ENCODE peak calls at places on chromosomes 11 and 22, in nine cellular contexts. One of them, this sample, is unnamed.

GRCh38 chr22:23287136-23288095 is 107.1 kb downstream of the BCR start:
- DNase-seq in cardiac muscle cell: no peak
- DNase-seq in foreskin fibroblast: no peak
- DNase-seq in tibial nerve: no peak
- DNase-seq in AG04450: no peak
- DNase-seq in uterus: no peak
- DNase-seq in thoracic aorta: no peak
- DNase-seq in CD8-positive, alpha-beta T cell: no peak
- DNase-seq in fibroblast of the aortic adventitia: no peak
- DNase-seq in this sample: no peak

GRCh38 chr11:120400564-120401364 is 64.6 kb downstream of the ARHGEF12 start:
- DNase-seq in cardiac muscle cell: no peak
- DNase-seq in foreskin fibroblast: peak; percentile 94
- DNase-seq in tibial nerve: peak; percentile 33
- DNase-seq in AG04450: peak; percentile 94
- DNase-seq in uterus: peak; percentile 47
- DNase-seq in thoracic aorta: no peak
- DNase-seq in CD8-positive, alpha-beta T cell: no peak
- DNase-seq in fibroblast of the aortic adventitia: peak; percentile 98
- DNase-seq in this sample: peak; percentile 95

GRCh38 chr22:47570300-47570685 is 807.8 kb downstream of the TBC1D22A start:
- DNase-seq in cardiac muscle cell: no peak
- DNase-seq in foreskin fibroblast: no peak
- DNase-seq in tibial nerve: no peak
- DNase-seq in AG04450: no peak
- DNase-seq in uterus: no peak
- DNase-seq in thoracic aorta: no peak
- DNase-seq in CD8-positive, alpha-beta T cell: no peak
- DNase-seq in fibroblast of the aortic adventitia: no peak
- DNase-seq in this sample: no peak

GRCh38 chr22:50371101-50371648 is 28.0 kb downstream of the PPP6R2 start:
- DNase-seq in cardiac muscle cell: no peak
- DNase-seq in foreskin fibroblast: no peak
- DNase-seq in tibial nerve: no peak
- DNase-seq in AG04450: no peak
- DNase-seq in uterus: no peak
- DNase-seq in thoracic aorta: no peak
- DNase-seq in CD8-positive, alpha-beta T cell: no peak
- DNase-seq in fibroblast of the aortic adventitia: no peak
- DNase-seq in this sample: no peak

GRCh38 chr11:46697303-46697702 is 3.1 kb downstream of the ARHGAP1 start:
- DNase-seq in cardiac muscle cell: peak; percentile 73
- DNase-seq in foreskin fibroblast: no peak
- DNase-seq in tibial nerve: no peak
- DNase-seq in AG04450: no peak
- DNase-seq in uterus: no peak
- DNase-seq in thoracic aorta: no peak
- DNase-seq in CD8-positive, alpha-beta T cell: no peak
- DNase-seq in fibroblast of the aortic adventitia: peak; percentile 13
- DNase-seq in this sample: no peak

GRCh38 chr11:18650859-18651557 is 16.9 kb upstream of the SPTY2D1 start:
- DNase-seq in cardiac muscle cell: no peak
- DNase-seq in foreskin fibroblast: peak; percentile 41
- DNase-seq in tibial nerve: peak; percentile 29
- DNase-seq in AG04450: peak; percentile 42
- DNase-seq in uterus: no peak
- DNase-seq in thoracic aorta: no peak
- DNase-seq in CD8-positive, alpha-beta T cell: no peak
- DNase-seq in fibroblast of the aortic adventitia: peak; percentile 83
- DNase-seq in this sample: no peak

GRCh38 chr11:45794169-45794568 is 10.8 kb upstream of the SLC35C1 start:
- DNase-seq in cardiac muscle cell: no peak
- DNase-seq in foreskin fibroblast: no peak
- DNase-seq in tibial nerve: no peak
- DNase-seq in AG04450: no peak
- DNase-seq in uterus: no peak
- DNase-seq in thoracic aorta: no peak
- DNase-seq in CD8-positive, alpha-beta T cell: no peak
- DNase-seq in fibroblast of the aortic adventitia: no peak
- DNase-seq in this sample: no peak

GRCh38 chr11:32152821-32153220 is 61.9 kb downstream of the RCN1 start:
- DNase-seq in cardiac muscle cell: no peak
- DNase-seq in foreskin fibroblast: no peak
- DNase-seq in tibial nerve: no peak
- DNase-seq in AG04450: no peak
- DNase-seq in uterus: no peak
- DNase-seq in thoracic aorta: no peak
- DNase-seq in CD8-positive, alpha-beta T cell: no peak
- DNase-seq in fibroblast of the aortic adventitia: no peak
- DNase-seq in this sample: no peak

GRCh38 chr11:36500315-36500721 is 9.8 kb downstream of the TRAF6 start:
- DNase-seq in cardiac muscle cell: peak; percentile 32
- DNase-seq in foreskin fibroblast: peak; percentile 90
- DNase-seq in tibial nerve: no peak
- DNase-seq in AG04450: peak; percentile 77
- DNase-seq in uterus: no peak
- DNase-seq in thoracic aorta: peak; percentile 21
- DNase-seq in CD8-positive, alpha-beta T cell: no peak
- DNase-seq in fibroblast of the aortic adventitia: peak; percentile 89
- DNase-seq in this sample: no peak

GRCh38 chr11:61700720-61701119 is 20.5 kb downstream of the DAGLA start:
- DNase-seq in cardiac muscle cell: no peak
- DNase-seq in foreskin fibroblast: peak; percentile 18
- DNase-seq in tibial nerve: no peak
- DNase-seq in AG04450: no peak
- DNase-seq in uterus: no peak
- DNase-seq in thoracic aorta: no peak
- DNase-seq in CD8-positive, alpha-beta T cell: no peak
- DNase-seq in fibroblast of the aortic adventitia: no peak
- DNase-seq in this sample: no peak

GRCh38 chr11:123797065-123797940 is 8.8 kb downstream of the OR6M1 start:
- DNase-seq in cardiac muscle cell: no peak
- DNase-seq in foreskin fibroblast: no peak
- DNase-seq in tibial nerve: no peak
- DNase-seq in AG04450: no peak
- DNase-seq in uterus: no peak
- DNase-seq in thoracic aorta: no peak
- DNase-seq in CD8-positive, alpha-beta T cell: no peak
- DNase-seq in fibroblast of the aortic adventitia: no peak
- DNase-seq in this sample: no peak

DNA sequence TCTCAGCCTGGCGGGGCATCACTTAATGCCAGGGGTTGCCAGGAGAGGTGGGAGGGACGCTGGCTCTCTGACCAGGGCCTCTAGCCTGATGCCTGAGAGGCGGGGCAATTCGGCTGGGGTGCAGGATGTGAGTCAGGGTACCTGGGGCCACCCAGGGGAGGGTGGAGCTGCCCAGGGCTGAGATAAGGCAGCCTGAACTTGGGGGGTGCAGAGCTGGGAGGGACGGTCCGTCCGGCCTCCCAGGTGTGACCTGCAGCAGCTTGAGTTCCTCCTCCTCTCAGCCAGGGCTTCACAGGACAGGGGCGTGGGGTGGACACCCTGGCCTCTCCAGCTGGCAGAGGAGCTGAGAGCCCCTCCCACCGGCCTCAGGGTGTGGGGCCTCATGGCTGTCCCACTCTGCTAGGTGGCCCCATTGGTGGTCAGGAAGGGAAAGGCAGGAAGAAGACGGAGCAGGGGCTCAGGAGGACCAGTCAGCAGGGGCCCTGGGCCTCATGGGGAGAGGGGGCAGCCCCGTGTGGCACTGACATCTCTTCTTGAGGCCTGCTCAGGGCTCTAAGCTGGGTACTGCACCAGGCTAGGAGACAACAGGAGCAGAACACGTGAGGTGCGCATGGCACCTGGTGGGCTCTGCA is 942 bp upstream of the RPS6KA4 start:
- DNase-seq in cardiac muscle cell: no peak
- DNase-seq in foreskin fibroblast: no peak
- DNase-seq in tibial nerve: no peak
- DNase-seq in AG04450: no peak
- DNase-seq in uterus: no peak
- DNase-seq in thoracic aorta: no peak
- DNase-seq in CD8-positive, alpha-beta T cell: peak; percentile 70
- DNase-seq in fibroblast of the aortic adventitia: no peak
- DNase-seq in this sample: no peak
- H3K4me3 ChIP-seq in cardiac muscle cell: no peak overlapping the region
- H3K4me3 ChIP-seq in foreskin fibroblast: peak overlapping the region; percentile 60
- H3K4me3 ChIP-seq in tibial nerve: peak overlapping the region; percentile 85
- H3K4me3 ChIP-seq in AG04450: peak overlapping the region; percentile 58
- H3K4me3 ChIP-seq in uterus: peak overlapping the region; percentile 82
- H3K4me3 ChIP-seq in thoracic aorta: peak overlapping the region; percentile 98
- H3K4me3 ChIP-seq in CD8-positive, alpha-beta T cell: peak overlapping the region; percentile 76
- H3K4me3 ChIP-seq in fibroblast of the aortic adventitia: peak overlapping the region; percentile 65
- H3K4me3 ChIP-seq in this sample: peak overlapping the region; percentile 93

DNA sequence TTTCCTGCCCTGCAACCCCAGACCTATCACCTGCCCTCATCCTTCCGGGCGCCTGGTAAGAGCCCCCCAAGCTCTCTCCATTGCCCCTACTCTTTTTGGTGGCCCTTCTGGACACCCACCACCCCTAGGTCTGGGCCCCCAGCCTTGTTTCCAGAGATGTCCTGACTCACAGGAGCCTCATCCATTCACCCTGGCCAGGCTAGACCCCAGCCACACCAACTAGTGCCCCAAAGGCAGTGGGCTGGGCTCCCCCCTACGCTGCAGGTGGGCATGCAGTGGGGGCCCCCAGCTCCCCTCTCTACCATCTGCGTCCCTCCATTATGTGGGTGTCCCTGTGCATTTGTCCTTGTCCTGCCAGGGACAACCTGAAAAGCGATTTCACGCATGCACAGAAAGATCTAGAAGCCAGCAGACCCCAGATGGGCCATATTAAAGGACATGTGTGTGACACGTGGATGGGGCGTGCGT is 1.4 kb downstream of the MRGPRF start:
- DNase-seq in cardiac muscle cell: no peak
- DNase-seq in foreskin fibroblast: no peak
- DNase-seq in tibial nerve: no peak
- DNase-seq in AG04450: no peak
- DNase-seq in uterus: no peak
- DNase-seq in thoracic aorta: no peak
- DNase-seq in CD8-positive, alpha-beta T cell: no peak
- DNase-seq in fibroblast of the aortic adventitia: no peak
- DNase-seq in this sample: no peak
- H3K4me3 ChIP-seq in cardiac muscle cell: no peak overlapping the region
- H3K4me3 ChIP-seq in foreskin fibroblast: peak overlapping the region; percentile 94
- H3K4me3 ChIP-seq in tibial nerve: peak overlapping the region; percentile 43
- H3K4me3 ChIP-seq in AG04450: peak overlapping the region; percentile 76
- H3K4me3 ChIP-seq in uterus: peak overlapping the region; percentile 83
- H3K4me3 ChIP-seq in thoracic aorta: peak overlapping the region; percentile 81
- H3K4me3 ChIP-seq in CD8-positive, alpha-beta T cell: no peak overlapping the region
- H3K4me3 ChIP-seq in fibroblast of the aortic adventitia: peak overlapping the region; percentile 77
- H3K4me3 ChIP-seq in this sample: no peak overlapping the region

GRCh38 chr11:783581-784015 is 6.3 kb downstream of the CEND1 start:
- DNase-seq in cardiac muscle cell: peak; percentile 89
- DNase-seq in foreskin fibroblast: peak; percentile 97
- DNase-seq in tibial nerve: peak; percentile 17
- DNase-seq in AG04450: peak; percentile 89
- DNase-seq in uterus: peak; percentile 69
- DNase-seq in thoracic aorta: peak; percentile 47
- DNase-seq in CD8-positive, alpha-beta T cell: no peak
- DNase-seq in fibroblast of the aortic adventitia: peak; percentile 93
- DNase-seq in this sample: no peak
- H3K4me3 ChIP-seq in cardiac muscle cell: no peak overlapping the region
- H3K4me3 ChIP-seq in foreskin fibroblast: peak overlapping the region; percentile 1
- H3K4me3 ChIP-seq in tibial nerve: no peak overlapping the region
- H3K4me3 ChIP-seq in AG04450: no peak overlapping the region
- H3K4me3 ChIP-seq in uterus: peak overlapping the region; percentile 1
- H3K4me3 ChIP-seq in thoracic aorta: peak overlapping the region; percentile 47
- H3K4me3 ChIP-seq in CD8-positive, alpha-beta T cell: no peak overlapping the region
- H3K4me3 ChIP-seq in fibroblast of the aortic adventitia: no peak overlapping the region
- H3K4me3 ChIP-seq in this sample: no peak overlapping the region

DNA sequence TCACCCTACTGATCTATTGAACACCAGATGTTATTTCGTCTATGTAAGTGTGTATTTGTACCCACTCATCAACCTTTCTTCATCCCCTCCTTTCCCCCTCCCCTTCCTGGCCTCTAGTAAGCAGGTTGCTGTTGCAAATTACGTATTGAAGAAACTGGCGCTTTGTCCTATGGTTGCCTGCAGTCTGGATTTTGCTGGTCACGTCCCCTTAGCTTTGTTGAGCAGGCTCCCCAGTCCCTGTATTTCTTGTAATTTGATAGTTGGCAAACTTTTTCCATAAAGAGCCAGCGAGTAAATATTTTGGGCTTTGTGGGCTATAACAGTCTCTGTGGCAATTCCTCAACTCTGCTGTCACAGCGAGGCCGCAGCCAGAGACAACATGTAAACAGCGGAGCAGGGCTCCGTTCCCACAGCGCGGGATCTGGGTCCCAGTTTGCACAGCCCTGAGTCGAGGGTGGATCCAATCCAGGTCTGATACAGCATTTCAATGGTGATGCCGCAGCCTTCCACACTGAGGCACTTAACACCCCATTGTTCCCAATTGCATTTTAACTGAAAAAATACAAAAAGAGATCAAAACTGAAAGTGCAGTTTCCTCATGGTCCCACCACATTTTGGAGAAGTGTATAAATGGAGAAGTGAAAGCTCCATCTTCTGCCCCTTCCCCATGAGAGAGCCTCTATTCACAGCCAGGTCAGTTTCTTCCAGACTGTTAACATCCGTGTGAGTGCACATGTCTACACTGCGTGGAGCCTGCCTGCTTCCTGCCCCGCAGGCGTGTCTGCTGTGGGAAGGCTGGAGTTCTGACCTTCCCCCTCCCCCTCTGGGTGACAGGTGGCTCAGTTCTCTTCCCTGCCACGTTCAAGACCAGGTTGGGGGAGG is 89.0 kb downstream of the RPS6KA4 start:
- DNase-seq in cardiac muscle cell: no peak
- DNase-seq in foreskin fibroblast: peak; percentile 12
- DNase-seq in tibial nerve: peak; percentile 9
- DNase-seq in AG04450: no peak
- DNase-seq in uterus: no peak
- DNase-seq in thoracic aorta: no peak
- DNase-seq in CD8-positive, alpha-beta T cell: no peak
- DNase-seq in fibroblast of the aortic adventitia: peak; percentile 24
- DNase-seq in this sample: no peak
- H3K4me3 ChIP-seq in cardiac muscle cell: no peak overlapping the region
- H3K4me3 ChIP-seq in foreskin fibroblast: peak overlapping the region; percentile 42
- H3K4me3 ChIP-seq in tibial nerve: peak overlapping the region; percentile 35
- H3K4me3 ChIP-seq in AG04450: peak overlapping the region; percentile 31
- H3K4me3 ChIP-seq in uterus: no peak overlapping the region
- H3K4me3 ChIP-seq in thoracic aorta: peak overlapping the region; percentile 70
- H3K4me3 ChIP-seq in CD8-positive, alpha-beta T cell: peak overlapping the region; percentile 49
- H3K4me3 ChIP-seq in fibroblast of the aortic adventitia: peak overlapping the region; percentile 40
- H3K4me3 ChIP-seq in this sample: no peak overlapping the region

This sample was measured in epithelial cell of proximal tubule.